ENCODE peak calls at places on chromosome 5, in four cellular contexts. H is endothelial cell of umbilical vein, B is neural progenitor cell, O is fibroblast of lung. G is an unnamed sample.

GRCh38 chr5:74063821-74064598 is 438.0 kb downstream of the ARHGEF28 start:
- DNase-seq in H (peak; percentile 26), B (no peak), O (peak; percentile 98), G (peak; percentile 98)

GRCh38 chr5:76714771-76715483 is 999 bp upstream of the F2R start:
- DNase-seq in H (no peak), B (peak; percentile 60), O (peak; percentile 24), G (no peak)

GRCh38 chr5:73263001-73263710 is 90.2 kb downstream of the TMEM174 start:
- DNase-seq in H (no peak), B (no peak), O (peak; percentile 14), G (no peak)

GRCh38 chr5:68505917-68506860 is 290.6 kb downstream of the PIK3R1 start:
- DNase-seq in H (no peak), B (no peak), O (peak; percentile 59), G (peak; percentile 46)

GRCh38 chr5:148147415-148147814 is 20.9 kb upstream of the SPINK14 start:
- DNase-seq in H (no peak), B (no peak), O (no peak), G (no peak)

GRCh38 chr5:26692952-26693351 is 345.4 kb downstream of the CDH9 start:
- DNase-seq in H (no peak), B (no peak), O (no peak), G (no peak)

GRCh38 chr5:31990701-31991110 is 183.4 kb downstream of the GOLPH3 start:
- DNase-seq in H (no peak), B (no peak), O (no peak), G (no peak)

GRCh38 chr5:165525268-165525667 is 2019.8 kb downstream of the MAT2B start:
- DNase-seq in H (no peak), B (no peak), O (peak; percentile 90), G (peak; percentile 86)

GRCh38 chr5:21773456-21773855 is 1079.7 kb downstream of the CDH12 start:
- DNase-seq in H (no peak), B (no peak), O (no peak), G (no peak)

GRCh38 chr5:83577036-83577636 is 105.6 kb downstream of the VCAN start:
- DNase-seq in H (peak; percentile 95), B (no peak), O (peak; percentile 79), G (peak; percentile 70)

GRCh38 chr5:177304392-177305119 is 957 bp downstream of the PRELID1 start:
- DNase-seq in H (peak; percentile 35), B (no peak), O (peak; percentile 16), G (no peak)

GRCh38 chr5:101532430-101532829 is 629.3 kb upstream of the ST8SIA4 start:
- DNase-seq in H (no peak), B (no peak), O (peak; percentile 2), G (no peak)

GRCh38 chr5:89499787-89500186 is 616.8 kb upstream of the MEF2C start:
- DNase-seq in H (no peak), B (no peak), O (no peak), G (no peak)

GRCh38 chr5:76785493-76785892 is 33.3 kb upstream of the F2RL1 start:
- DNase-seq in H (peak; percentile 78), B (no peak), O (peak; percentile 68), G (peak; percentile 61)

GRCh38 chr5:82330921-82331320 is 52.8 kb upstream of the RPS23 start:
- DNase-seq in H (no peak), B (no peak), O (no peak), G (no peak)

GRCh38 chr5:97098864-97099454 is 43.5 kb downstream of the LIX1 start:
- DNase-seq in H (no peak), B (no peak), O (peak; percentile 6), G (no peak)

GRCh38 chr5:172442592-172442991 is 11.7 kb downstream of the SH3PXD2B start:
- DNase-seq in H (no peak), B (no peak), O (peak; percentile 55), G (peak; percentile 61)

GRCh38 chr5:133839721-133840120 is 128.7 kb downstream of the C5orf15 start:
- DNase-seq in H (no peak), B (no peak), O (no peak), G (no peak)

GRCh38 chr5:39076757-39077475 is 2.7 kb upstream of the RICTOR start:
- DNase-seq in H (peak; percentile 61), B (no peak), O (peak; percentile 45), G (peak; percentile 30)

GRCh38 chr5:66608501-66608900 is 12.3 kb downstream of the MAST4 start:
- DNase-seq in H (no peak), B (no peak), O (no peak), G (no peak)

GRCh38 chr5:94524841-94525697 is 93.3 kb downstream of the KIAA0825 start:
- DNase-seq in H (peak; percentile 60), B (peak; percentile 60), O (peak; percentile 43), G (peak; percentile 34)

GRCh38 chr5:55308254-55308836 is 556 bp downstream of the MTREX start:
- DNase-seq in H (peak; percentile 70), B (no peak), O (peak; percentile 26), G (no peak)

GRCh38 chr5:43564289-43564850 is 7.5 kb upstream of the PAIP1 start:
- DNase-seq in H (no peak), B (no peak), O (no peak), G (no peak)

GRCh38 chr5:170565077-170565476 is 61.3 kb downstream of the KCNIP1 start:
- DNase-seq in H (no peak), B (no peak), O (no peak), G (no peak)

GRCh38 chr5:67377651-67378050 is 181.1 kb upstream of the CD180 start:
- DNase-seq in H (no peak), B (peak; percentile 85), O (no peak), G (no peak)

GRCh38 chr5:42912184-42912766 is 100.6 kb upstream of the SELENOP start:
- DNase-seq in H (peak; percentile 85), B (peak; percentile 26), O (peak; percentile 42), G (peak; percentile 20)

GRCh38 chr5:42691413-42691861 is 65.2 kb upstream of the CCDC152 start:
- DNase-seq in H (no peak), B (no peak), O (peak; percentile 17), G (peak; percentile 2)

GRCh38 chr5:40685191-40685590 is 5.5 kb downstream of the PTGER4 start:
- DNase-seq in H (peak; percentile 37), B (no peak), O (no peak), G (no peak)

GRCh38 chr5:57432876-57433275 is 49.7 kb downstream of the ACTBL2 start:
- DNase-seq in H (peak; percentile 26), B (no peak), O (no peak), G (no peak)

GRCh38 chr5:99000878-99001277 is 72.1 kb upstream of the CHD1 start:
- DNase-seq in H (peak; percentile 47), B (no peak), O (no peak), G (no peak)

GRCh38 chr5:132385321-132386105 is 16.0 kb downstream of the SLC22A5 start:
- DNase-seq in H (peak; percentile 78), B (peak; percentile 50), O (peak; percentile 40), G (peak; percentile 16)

GRCh38 chr5:39992617-39993203 is 567.9 kb upstream of the DAB2 start:
- DNase-seq in H (no peak), B (no peak), O (peak; percentile 4), G (no peak)

DNA sequence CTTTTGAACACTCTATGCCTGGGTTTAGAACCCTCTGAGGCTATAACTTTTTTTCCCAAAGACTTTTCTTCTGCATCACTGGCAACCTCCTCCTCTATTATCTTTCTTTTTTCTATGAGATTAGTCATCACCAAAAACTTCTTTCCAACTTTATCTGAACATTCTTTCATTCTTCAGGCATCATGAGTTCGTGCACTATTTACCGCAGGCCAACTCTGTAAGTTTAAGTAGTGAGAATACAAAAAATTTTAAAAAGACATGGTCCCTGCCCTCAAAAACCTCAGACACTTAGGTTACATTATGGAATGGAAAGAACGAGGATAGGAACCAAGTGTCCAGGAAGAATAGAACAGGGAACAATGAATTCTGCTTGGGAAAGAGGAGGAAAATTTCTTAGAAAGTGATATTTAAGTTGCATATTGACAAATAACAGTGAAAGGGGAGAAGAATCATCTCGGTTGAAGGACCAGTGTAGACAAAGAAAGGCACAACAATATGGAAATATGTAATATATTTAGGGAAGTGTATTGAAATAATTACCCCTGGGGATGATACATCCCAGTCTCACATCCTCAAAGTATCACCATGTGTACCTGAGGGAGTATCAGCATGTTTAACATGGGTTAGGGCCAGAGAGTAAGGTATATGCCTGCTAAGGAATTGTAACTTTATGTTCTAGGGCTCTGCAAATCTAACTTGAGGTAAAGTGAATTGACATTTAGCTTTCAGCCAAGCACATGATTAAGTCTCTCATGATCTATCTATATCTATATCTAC is 196.5 kb upstream of the NREP start:
- DNase-seq in H (no peak), B (no peak), O (peak; percentile 98), G (peak; percentile 98)
- H3K9ac ChIP-seq in H (no peak overlapping the region), B (no peak overlapping the region), O (no peak overlapping the region), G (peak overlapping the region; percentile 72)

GRCh38 chr5:7410936-7411511 is 15.1 kb downstream of the ADCY2 start:
- DNase-seq in H (no peak), B (no peak), O (peak; percentile 67), G (peak; percentile 61)

GRCh38 chr5:7405277-7405676 is 9.3 kb downstream of the ADCY2 start:
- DNase-seq in H (no peak), B (no peak), O (no peak), G (no peak)
- TF ChIP-seq CTCF in H (no peak), B (no peak), O (no peak), G (no peak)

GRCh38 chr5:95862636-95863382 is 40.3 kb upstream of the GLRX start:
- DNase-seq in H (no peak), B (no peak), O (no peak), G (no peak)
- H3K9ac ChIP-seq in H (no peak overlapping the region), B (no peak overlapping the region), O (peak overlapping the region; percentile 13), G (peak overlapping the region; percentile 91)

GRCh38 chr5:6632324-6632930 is 417 bp downstream of the NSUN2 start:
- DNase-seq in H (no peak), B (no peak), O (no peak), G (no peak)
- TF ChIP-seq CTCF in H (peak; percentile 9), B (peak; percentile 10), O (no peak), G (no peak)

GRCh38 chr5:150553402-150553801 is 45.5 kb downstream of the NDST1 start:
- DNase-seq in H (no peak), B (no peak), O (no peak), G (no peak)
- H3K9ac ChIP-seq in H (no peak overlapping the region), B (no peak overlapping the region), O (no peak overlapping the region), G (no peak overlapping the region)

DNA sequence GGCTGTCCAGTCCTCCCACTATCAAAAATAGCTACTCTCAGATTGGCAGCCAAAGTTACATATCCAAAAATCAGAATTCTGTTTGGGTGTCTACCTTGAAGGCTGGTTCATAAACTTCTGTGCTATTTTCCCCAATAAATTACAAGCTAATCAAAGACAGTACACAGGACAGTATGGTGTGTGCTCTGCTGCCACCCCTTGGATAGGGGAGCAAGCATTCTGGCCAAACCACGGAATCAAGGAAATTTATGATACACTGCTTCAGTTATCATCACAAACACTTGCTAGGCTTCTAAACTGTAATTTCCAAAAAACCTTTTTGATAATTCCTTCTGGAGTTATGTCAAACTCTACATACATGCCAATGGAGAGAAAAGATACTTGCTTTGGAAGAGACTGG is 15.9 kb downstream of the ETF1 start:
- DNase-seq in H (no peak), B (no peak), O (no peak), G (no peak)
- TF ChIP-seq CTCF in H (no peak), B (no peak), O (no peak), G (no peak)

GRCh38 chr5:138105709-138106108 is 21.9 kb downstream of the WNT8A start:
- DNase-seq in H (no peak), B (no peak), O (no peak), G (no peak)

GRCh38 chr5:138107213-138107612 is 23.4 kb downstream of the WNT8A start:
- DNase-seq in H (no peak), B (no peak), O (no peak), G (no peak)

GRCh38 chr5:138102454-138103320 is 18.9 kb downstream of the WNT8A start:
- DNase-seq in H (no peak), B (no peak), O (no peak), G (no peak)

GRCh38 chr5:138103321-138103637 is 19.4 kb downstream of the WNT8A start:
- DNase-seq in H (no peak), B (no peak), O (no peak), G (no peak)
- H3K9ac ChIP-seq in H (no peak overlapping the region), B (no peak overlapping the region), O (no peak overlapping the region), G (no peak overlapping the region)

G was measured in astrocyte.